ENCODE peak calls at places on chromosomes 6 and 20, in ten cellular contexts. O is cardiac muscle cell, K is foreskin fibroblast, E is astrocyte, D is AG10803, I is ascending aorta, L is astrocyte of the spinal cord, Q is heart left ventricle, A is choroid plexus epithelial cell, V is right atrium auricular region. N is an unnamed sample.

GRCh38 chr20:61588356-61589054 is 336.4 kb downstream of the CDH4 start:
- DNase-seq in O (peak; percentile 24), K (peak; percentile 76), V (no peak), E (peak; percentile 75), I (no peak), D (peak; percentile 54), A (peak; percentile 79), L (peak; percentile 62), Q (no peak), N (peak; percentile 67)

GRCh38 chr6:29631209-29631810 is 1.7 kb downstream of the GABBR1 start:
- DNase-seq in V (no peak), E (peak; percentile 12), L (no peak), D (no peak), A (no peak), K (peak; percentile 18), O (peak; percentile 18), Q (no peak), I (no peak), N (no peak)

GRCh38 chr6:101011165-101011564 is 130.0 kb upstream of the ASCC3 start:
- DNase-seq in A (peak; percentile 15), Q (no peak), E (no peak), K (peak; percentile 6), O (no peak), D (no peak), L (no peak), V (no peak), I (no peak), N (no peak)

GRCh38 chr20:18734525-18735189 is 78.9 kb upstream of the SCP2D1 start:
- DNase-seq in O (no peak), D (peak; percentile 13), Q (no peak), I (no peak), A (no peak), L (no peak), E (peak; percentile 20), V (no peak), K (no peak), N (peak; percentile 26)

GRCh38 chr6:165632194-165632593 is 30.8 kb downstream of the PDE10A start:
- DNase-seq in A (peak; percentile 83), K (no peak), Q (no peak), O (peak; percentile 76), D (no peak), V (no peak), I (no peak), E (no peak), L (no peak), N (no peak)

GRCh38 chr6:124917769-124918168 is 44.5 kb upstream of the RNF217 start:
- DNase-seq in D (no peak), I (no peak), K (peak; percentile 11), Q (no peak), V (no peak), A (no peak), L (no peak), O (no peak), E (no peak), N (no peak)

GRCh38 chr6:31525932-31526591 is 2.7 kb upstream of the MCCD1 start:
- DNase-seq in A (peak; percentile 64), Q (no peak), V (no peak), I (peak; percentile 48), L (peak; percentile 18), O (peak; percentile 73), D (peak; percentile 61), E (peak; percentile 25), K (peak; percentile 53), N (no peak)

GRCh38 chr6:150685860-150686259 is 86.2 kb downstream of the PLEKHG1 start:
- DNase-seq in I (no peak), L (no peak), A (peak; percentile 25), D (no peak), E (no peak), O (peak; percentile 12), V (no peak), K (peak; percentile 8), Q (peak; percentile 29), N (peak; percentile 22)

GRCh38 chr6:42510795-42511194 is 53.0 kb upstream of the UBR2 start:
- DNase-seq in A (no peak), Q (no peak), V (no peak), K (no peak), L (no peak), E (no peak), I (no peak), D (no peak), O (no peak), N (no peak)
- TF ChIP-seq CTCF in A (peak; percentile 26), Q (no peak), V (no peak), K (no peak), L (no peak), E (no peak), I (no peak), D (peak; percentile 17), O (no peak), N (no peak)

GRCh38 chr6:3457710-3458605 is 1.1 kb upstream of the SLC22A23 start:
- DNase-seq in V (no peak), O (peak; percentile 31), A (peak; percentile 43), Q (peak; percentile 16), L (peak; percentile 29), I (no peak), D (no peak), K (peak; percentile 62), E (no peak), N (no peak)

GRCh38 chr6:3456794-3457709 is at the start of gene SLC22A23:
- DNase-seq in I (peak; percentile 72), K (peak; percentile 66), A (peak; percentile 46), O (peak; percentile 32), E (no peak), L (peak; percentile 65), D (peak; percentile 24), Q (peak; percentile 62), V (no peak), N (no peak)

GRCh38 chr6:3455121-3455489 is 1.7 kb downstream of the SLC22A23 start:
- DNase-seq in E (no peak), A (no peak), O (no peak), L (no peak), V (no peak), K (no peak), Q (no peak), I (no peak), D (no peak), N (no peak)

GRCh38 chr6:3455490-3456394 is 1.1 kb downstream of the SLC22A23 start:
- DNase-seq in E (no peak), L (no peak), V (no peak), Q (peak; percentile 18), K (peak; percentile 24), I (peak; percentile 68), A (no peak), O (no peak), D (no peak), N (no peak)

DNA sequence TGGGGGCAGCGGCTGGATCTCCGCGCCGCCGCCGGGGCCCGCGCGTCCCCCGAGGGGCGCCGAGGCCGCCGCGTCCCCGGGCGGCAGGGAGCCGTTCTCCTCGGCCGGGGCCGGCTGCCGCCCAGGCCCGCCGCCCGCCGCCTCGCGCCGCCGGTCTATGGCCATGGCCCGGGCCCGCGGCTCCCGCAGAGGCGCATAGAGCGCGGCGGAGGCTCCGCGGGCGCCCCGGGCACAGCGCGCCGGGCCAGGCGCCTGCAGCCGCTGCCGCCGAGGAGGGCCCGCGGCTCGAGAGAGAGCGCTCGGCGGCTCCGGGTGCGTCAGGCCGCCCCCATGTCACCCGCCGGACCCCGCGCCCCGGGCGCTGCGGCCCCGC is 469 bp downstream of the SLC22A23 start:
- DNase-seq in D (no peak), O (no peak), L (no peak), A (no peak), Q (no peak), V (no peak), E (no peak), I (no peak), K (peak; percentile 32), N (no peak)
- H3K4me3 ChIP-seq in D (peak overlapping the region; percentile 76), O (peak overlapping the region; percentile 53), L (peak overlapping the region; percentile 79), A (peak overlapping the region; percentile 73), Q (peak overlapping the region; percentile 84), V (peak overlapping the region; percentile 50), E (peak overlapping the region; percentile 73), I (peak overlapping the region; percentile 79), K (peak overlapping the region; percentile 48), N (peak overlapping the region; percentile 64)

GRCh38 chr20:40942015-40942414 is 86.6 kb upstream of the TOP1 start:
- DNase-seq in D (no peak), L (no peak), I (no peak), K (no peak), V (no peak), Q (no peak), A (no peak), E (no peak), O (no peak), N (no peak)

GRCh38 chr20:40939667-40940066 is 89.0 kb upstream of the TOP1 start:
- DNase-seq in D (no peak), V (no peak), K (no peak), E (no peak), L (no peak), I (no peak), Q (no peak), O (no peak), A (no peak), N (no peak)

GRCh38 chr20:40943591-40943990 is 85.0 kb upstream of the TOP1 start:
- DNase-seq in D (no peak), V (no peak), A (no peak), Q (no peak), I (no peak), L (no peak), E (no peak), K (no peak), O (no peak), N (no peak)

GRCh38 chr20:40942775-40943174 is 85.8 kb upstream of the TOP1 start:
- DNase-seq in D (no peak), V (no peak), K (no peak), L (no peak), I (no peak), Q (no peak), A (no peak), O (no peak), E (no peak), N (no peak)

DNA sequence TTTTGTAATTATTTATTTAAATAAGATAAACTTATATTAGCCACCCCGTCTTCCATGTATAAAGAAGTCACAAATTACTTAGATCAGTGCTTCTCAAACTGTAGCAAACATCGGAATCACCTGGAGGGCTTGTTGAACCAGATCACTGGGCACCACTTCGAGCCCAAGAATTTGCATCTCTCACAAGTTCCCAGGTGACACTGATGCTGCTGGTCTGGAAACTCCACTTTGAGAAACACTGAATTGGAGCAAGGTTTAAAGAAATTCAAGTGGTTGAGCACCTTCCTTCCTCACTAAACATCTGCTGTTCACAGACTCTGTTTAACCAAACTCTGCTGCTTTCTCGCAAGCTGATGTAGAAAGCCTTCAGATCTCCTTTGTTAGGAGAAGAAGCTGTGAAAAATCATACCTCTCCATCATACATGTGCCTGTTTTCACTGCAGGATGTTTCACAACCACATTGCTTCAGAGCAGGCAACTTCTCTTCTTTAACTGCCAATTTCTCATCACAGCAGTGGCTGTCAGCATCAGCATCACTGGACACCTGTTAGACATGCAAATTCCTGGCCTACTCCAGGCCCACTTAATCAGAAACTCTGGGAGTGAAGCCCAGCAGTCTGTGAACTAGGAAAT is 87.5 kb upstream of the TOP1 start:
- DNase-seq in I (no peak), E (no peak), Q (no peak), O (no peak), V (no peak), D (no peak), K (peak; percentile 22), L (no peak), A (peak; percentile 11), N (no peak)
- TF ChIP-seq CTCF in I (no peak), E (no peak), Q (no peak), O (no peak), V (no peak), D (no peak), K (no peak), L (no peak), A (no peak), N (no peak)

DNA sequence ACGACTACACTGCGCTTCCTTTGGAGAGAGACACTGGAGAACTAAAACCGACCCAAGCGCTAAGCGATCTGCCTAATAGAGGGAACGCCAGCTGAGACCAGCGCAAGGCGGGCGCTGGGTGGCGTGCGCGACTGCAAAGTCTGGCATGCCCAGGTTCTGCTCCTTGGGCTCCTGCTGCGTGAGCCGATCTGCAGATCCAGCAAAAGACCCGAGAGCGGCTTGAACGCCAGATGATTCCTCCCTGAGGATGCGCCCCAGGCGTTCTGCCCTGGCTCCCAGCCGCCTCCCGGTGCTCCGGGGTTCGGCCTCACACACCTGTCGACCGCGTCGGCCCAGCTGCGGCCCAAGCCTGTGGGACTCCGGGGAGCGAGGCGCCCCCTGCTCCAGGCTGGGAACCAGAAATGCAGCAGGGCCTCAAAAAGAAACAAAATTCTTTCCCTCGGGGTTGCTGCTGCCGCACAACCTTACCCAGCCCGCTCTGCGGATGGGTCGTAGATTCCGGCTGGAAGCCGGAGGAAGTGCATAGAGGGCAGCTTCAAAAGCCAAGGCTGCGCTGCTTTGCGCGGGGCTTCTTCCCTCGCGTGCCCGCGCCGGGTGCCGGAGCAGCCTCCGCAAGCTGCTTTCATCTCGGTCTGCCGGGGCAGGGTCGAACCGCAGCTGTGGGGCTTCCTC is 17.9 kb upstream of the PRDM13 start:
- DNase-seq in A (peak; percentile 51), K (peak; percentile 91), E (peak; percentile 61), L (peak; percentile 73), I (peak; percentile 78), O (peak; percentile 69), V (no peak), D (peak; percentile 72), Q (peak; percentile 44), N (peak; percentile 46)
- H3K4me3 ChIP-seq in A (peak overlapping the region; percentile 38), K (peak overlapping the region; percentile 50), E (peak overlapping the region; percentile 52), L (peak overlapping the region; percentile 44), I (peak overlapping the region; percentile 66), O (peak overlapping the region; percentile 36), V (peak overlapping the region; percentile 32), D (peak overlapping the region; percentile 62), Q (peak overlapping the region; percentile 60), N (peak overlapping the region; percentile 21)

N was measured in fibroblast of mammary gland.